ENCODE peak calls at places on chromosomes 1 and 21, in four cellular contexts. V is K562, I is A549, F is GM12878. B is an unnamed sample.

GRCh38 chr1:7852778-7853177 is at the start of gene UTS2:
- DNase-seq in I (no peak), F (no peak), V (no peak), B (no peak)

GRCh38 chr1:17729248-17729647 is 25.9 kb upstream of the ACTL8 start:
- DNase-seq in F (no peak), V (no peak), I (no peak), B (no peak)

GRCh38 chr21:26949830-26950229 is 17.1 kb downstream of the ADAMTS5 start:
- DNase-seq in F (no peak), V (no peak), I (no peak), B (no peak)

GRCh38 chr1:23242414-23242813 is 25.1 kb upstream of the HTR1D start:
- DNase-seq in I (no peak), F (no peak), V (no peak), B (no peak)

GRCh38 chr1:44694863-44695478 is 20.5 kb downstream of the ARMH1 start:
- DNase-seq in I (no peak), F (peak; percentile 82), V (no peak), B (peak; percentile 50)

GRCh38 chr21:34354836-34355235 is 9.0 kb upstream of the KCNE2 start:
- DNase-seq in I (no peak), F (no peak), V (no peak), B (no peak)

GRCh38 chr1:186535388-186536133 is 74.6 kb upstream of the PDC start:
- DNase-seq in F (no peak), V (no peak), I (peak; percentile 32), B (no peak)

GRCh38 chr1:241470908-241471610 is 48.5 kb downstream of the FH start:
- DNase-seq in F (no peak), V (no peak), I (no peak), B (no peak)

GRCh38 chr1:43878854-43879253 is 54.7 kb upstream of the ARTN start:
- DNase-seq in V (no peak), F (no peak), I (no peak), B (no peak)

GRCh38 chr1:91925644-91926330 is 23.4 kb upstream of the BRDT start:
- DNase-seq in I (no peak), F (no peak), V (no peak), B (no peak)

GRCh38 chr1:9588551-9589143 is at the start of gene TMEM201:
- DNase-seq in I (peak; percentile 66), V (peak; percentile 99), F (peak; percentile 46), B (peak; percentile 77)

GRCh38 chr1:42484382-42484781 is 21.3 kb downstream of the CCDC30 start:
- DNase-seq in I (no peak), F (no peak), V (no peak), B (peak; percentile 7)

GRCh38 chr1:203636306-203636705 is 9.7 kb downstream of the ATP2B4 start:
- DNase-seq in F (no peak), I (no peak), V (no peak), B (no peak)
- TF ChIP-seq CHD4 in F (no peak), I (no peak), V (no peak), B (no peak)

GRCh38 chr1:224488806-224489584 is 54.4 kb upstream of the WDR26 start:
- DNase-seq in F (no peak), V (no peak), I (no peak), B (no peak)
- TF ChIP-seq CHD4 in F (no peak), V (no peak), I (no peak), B (no peak)

GRCh38 chr1:234782057-234782800 is 172.3 kb upstream of the IRF2BP2 start:
- DNase-seq in V (no peak), F (no peak), I (no peak), B (no peak)
- TF ChIP-seq CHD4 in V (no peak), F (no peak), I (no peak), B (no peak)

GRCh38 chr1:234572966-234573365 is 37.0 kb downstream of the IRF2BP2 start:
- DNase-seq in F (no peak), I (no peak), V (no peak), B (no peak)
- TF ChIP-seq CHD4 in F (no peak), I (no peak), V (no peak), B (no peak)

GRCh38 chr1:154874465-154874864 is 4.4 kb upstream of the KCNN3 start:
- DNase-seq in I (no peak), F (no peak), V (no peak), B (no peak)
- TF ChIP-seq CHD4 in I (no peak), F (no peak), V (no peak), B (no peak)

DNA sequence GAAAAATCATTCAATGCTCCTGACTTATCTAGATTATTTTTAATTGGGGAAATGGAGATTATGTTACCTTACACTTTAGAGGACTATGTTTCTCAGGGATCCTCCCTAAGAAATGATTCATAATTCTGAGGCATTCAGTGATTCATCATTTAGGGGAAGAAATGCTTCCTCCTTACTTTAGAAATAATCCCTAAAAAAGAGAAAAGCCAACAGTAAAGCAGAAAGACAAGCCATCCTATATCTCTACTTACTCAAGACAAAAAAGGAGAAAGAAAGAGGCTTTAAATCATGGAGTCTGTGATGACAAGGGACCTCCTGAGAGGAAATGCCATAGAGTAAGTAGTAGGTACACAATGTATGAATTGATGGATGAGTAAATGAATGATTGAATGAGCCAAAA is 137.0 kb downstream of the BRINP2 start:
- DNase-seq in V (no peak), F (no peak), I (no peak), B (no peak)
- TF ChIP-seq CHD4 in V (no peak), F (no peak), I (no peak), B (no peak)

GRCh38 chr21:31413698-31414097 is 69.6 kb upstream of the TIAM1 start:
- DNase-seq in I (no peak), F (no peak), V (no peak), B (no peak)

GRCh38 chr21:31408306-31409088 is 64.4 kb upstream of the TIAM1 start:
- DNase-seq in I (no peak), F (no peak), V (no peak), B (no peak)

GRCh38 chr21:31410763-31411278 is 66.8 kb upstream of the TIAM1 start:
- DNase-seq in F (no peak), V (no peak), I (no peak), B (no peak)

GRCh38 chr21:31406510-31406909 is 62.4 kb upstream of the TIAM1 start:
- DNase-seq in I (no peak), F (no peak), V (no peak), B (no peak)

DNA sequence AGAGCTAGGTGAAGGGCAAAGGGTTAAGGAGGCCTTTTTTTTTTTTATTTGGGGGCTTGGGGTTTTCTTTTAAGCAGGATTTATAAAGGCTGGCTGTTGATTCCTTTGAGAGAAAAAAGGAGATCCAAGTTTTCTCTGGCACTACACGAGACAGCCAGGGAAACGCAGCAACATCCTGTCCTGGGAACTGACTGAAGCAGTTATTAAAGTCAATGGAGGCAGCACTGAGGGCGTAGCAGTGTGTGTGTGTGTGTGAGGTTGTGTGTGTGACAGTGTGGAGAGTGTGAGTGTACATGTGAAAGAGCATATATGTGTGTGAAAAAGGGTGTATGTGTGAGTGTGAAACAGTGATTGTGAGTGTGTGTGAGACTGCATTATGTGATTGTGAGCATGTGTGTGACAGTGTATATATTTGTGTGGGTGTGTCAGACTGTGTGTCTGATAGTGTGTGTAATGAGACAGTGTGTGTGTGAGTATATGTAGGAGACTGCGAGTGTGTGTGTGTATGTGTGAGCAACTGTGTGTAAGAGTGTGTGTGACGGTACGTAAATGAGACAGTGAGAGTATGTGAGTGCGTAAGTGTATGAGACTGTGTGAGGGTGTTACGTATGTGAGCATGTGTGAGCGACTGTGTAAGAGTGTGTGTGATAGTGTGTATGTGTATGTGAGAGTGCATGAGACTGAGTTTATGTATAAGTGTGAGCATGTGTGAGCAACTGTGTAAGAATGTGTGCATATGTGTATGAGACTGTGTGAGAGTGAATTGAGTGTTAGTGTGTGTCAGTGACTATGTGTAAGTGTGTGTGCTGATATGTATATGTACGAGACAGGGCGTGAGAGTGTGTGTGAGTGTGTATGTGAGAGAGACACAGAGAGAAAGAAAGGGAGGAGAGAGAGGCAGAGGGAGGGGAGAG is 66.0 kb upstream of the TIAM1 start:
- DNase-seq in I (no peak), F (no peak), V (no peak), B (no peak)
- TF ChIP-seq CHD4 in I (no peak), F (no peak), V (no peak), B (no peak)

DNA sequence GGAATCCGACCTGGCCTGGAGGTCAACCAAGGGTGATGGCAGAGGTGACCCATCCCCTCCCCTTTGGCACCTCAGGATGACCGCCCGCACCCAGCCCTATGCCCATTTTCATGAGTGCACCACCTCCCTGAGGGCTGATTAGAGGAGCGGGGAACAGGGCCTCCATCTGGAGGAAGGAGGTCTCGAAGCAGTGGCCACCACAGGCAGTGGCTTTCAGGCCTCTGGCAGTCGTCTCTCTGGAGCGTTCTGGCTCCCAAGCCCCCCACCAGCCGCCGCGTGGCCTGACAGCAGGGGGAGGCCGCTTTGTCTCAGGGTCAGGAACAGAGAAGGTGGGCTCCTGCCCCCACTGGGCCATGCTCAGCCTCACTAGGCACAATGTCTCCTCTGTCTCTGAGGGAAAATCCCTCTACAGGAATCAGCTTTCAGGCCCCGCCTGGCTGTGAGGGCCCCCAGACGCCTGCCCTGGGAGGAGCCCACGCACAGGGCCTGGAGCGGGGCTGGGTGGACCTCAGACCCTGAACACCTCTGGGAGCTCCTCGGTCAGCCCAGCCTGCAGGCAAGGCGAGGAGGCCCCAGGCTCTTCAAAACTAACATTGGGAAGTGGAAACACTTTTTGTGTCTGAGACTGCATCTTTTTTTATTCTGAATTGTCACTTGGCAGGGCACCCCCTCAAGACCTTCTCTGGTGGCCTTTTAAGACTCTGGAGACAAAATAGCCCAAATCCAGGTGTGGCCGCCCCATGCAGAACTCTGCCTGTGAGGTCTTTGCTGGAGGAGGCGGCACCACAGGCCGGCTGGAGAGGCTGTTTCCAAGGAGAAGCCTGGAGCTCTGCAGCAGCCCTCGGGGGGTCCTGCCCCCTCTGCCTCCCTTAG is 127.7 kb upstream of the ARHGEF16 start:
- DNase-seq in I (no peak), V (no peak), F (no peak), B (peak; percentile 79)
- TF ChIP-seq CHD4 in I (no peak), V (no peak), F (no peak), B (no peak)

GRCh38 chr21:42562816-42563215 is 49.2 kb downstream of the SLC37A1 start:
- DNase-seq in V (no peak), F (no peak), I (no peak), B (no peak)

GRCh38 chr21:42565206-42565810 is 51.7 kb downstream of the SLC37A1 start:
- DNase-seq in V (no peak), F (no peak), I (no peak), B (no peak)

GRCh38 chr21:42563261-42564045 is 49.8 kb downstream of the SLC37A1 start:
- DNase-seq in I (no peak), V (no peak), F (no peak), B (no peak)

GRCh38 chr21:42565886-42566523 is 52.4 kb downstream of the SLC37A1 start:
- DNase-seq in I (no peak), V (no peak), F (no peak), B (no peak)

DNA sequence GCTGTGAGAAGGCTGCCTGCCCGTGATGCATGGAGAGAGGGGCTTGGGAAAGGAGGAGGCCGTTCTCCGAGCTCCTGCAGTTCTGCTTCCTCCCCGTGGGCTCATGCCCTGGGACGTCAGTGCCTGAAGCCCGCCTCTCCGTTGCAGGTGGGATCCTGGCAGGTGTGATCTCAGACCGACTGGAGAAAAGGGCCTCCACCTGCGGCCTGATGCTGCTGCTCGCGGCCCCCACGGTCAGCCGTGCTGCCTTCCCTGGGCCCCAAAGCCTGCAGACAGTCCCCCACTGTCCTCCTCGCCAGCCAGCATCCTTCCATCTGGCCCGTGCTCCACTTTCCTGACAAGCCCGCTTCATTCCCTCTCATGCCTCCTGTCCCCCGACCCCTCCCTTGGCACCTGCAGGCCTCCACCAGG is 50.9 kb downstream of the SLC37A1 start:
- DNase-seq in V (no peak), F (no peak), I (no peak), B (no peak)
- TF ChIP-seq CHD4 in V (no peak), F (no peak), I (no peak), B (no peak)

B was measured in HepG2.